ENCODE peak calls at places on chromosomes 6 and 20, in six cellular contexts. M is B cell, O is MCF 10A, S is PC-9, E is BJ, L is retinal pigment epithelial cell. X is an unnamed sample.

GRCh38 chr20:14069796-14070195 is 74.5 kb downstream of the MACROD2 start:
- DNase-seq in L (no peak), O (peak), E (peak), M (no peak), S (no peak), X (no peak)

GRCh38 chr6:39415482-39415881 is 93.0 kb upstream of the KCNK16 start:
- DNase-seq in O (no peak), E (no peak), M (no peak), S (no peak), L (no peak), X (no peak)

GRCh38 chr20:58989196-58989595 is 8.1 kb downstream of the NELFCD start:
- DNase-seq in S (no peak), M (no peak), O (no peak), L (no peak), E (no peak), X (no peak)

GRCh38 chr20:38165966-38166706 is 1.1 kb upstream of the TGM2 start:
- DNase-seq in M (no peak), S (no peak), E (no peak), L (no peak), O (peak), X (no peak)

GRCh38 chr6:49462599-49462926 is 490 bp downstream of the MMUT start:
- DNase-seq in S (no peak), E (no peak), M (no peak), O (no peak), L (no peak), X (no peak)

GRCh38 chr6:30399390-30400058 is 54.6 kb downstream of the RPP21 start:
- DNase-seq in L (no peak), M (no peak), E (no peak), S (no peak), O (peak), X (no peak)

GRCh38 chr6:56552212-56553130 is 90.2 kb downstream of the DST start:
- DNase-seq in M (no peak), S (no peak), E (no peak), O (no peak), L (no peak), X (no peak)

GRCh38 chr20:50516180-50516934 is 6.2 kb downstream of the PTPN1 start:
- DNase-seq in O (no peak), M (peak), E (no peak), S (no peak), L (no peak), X (no peak)

GRCh38 chr6:84967389-84967788 is 203.0 kb upstream of the TBX18 start:
- DNase-seq in E (no peak), O (peak), S (no peak), M (no peak), L (no peak), X (no peak)

DNA sequence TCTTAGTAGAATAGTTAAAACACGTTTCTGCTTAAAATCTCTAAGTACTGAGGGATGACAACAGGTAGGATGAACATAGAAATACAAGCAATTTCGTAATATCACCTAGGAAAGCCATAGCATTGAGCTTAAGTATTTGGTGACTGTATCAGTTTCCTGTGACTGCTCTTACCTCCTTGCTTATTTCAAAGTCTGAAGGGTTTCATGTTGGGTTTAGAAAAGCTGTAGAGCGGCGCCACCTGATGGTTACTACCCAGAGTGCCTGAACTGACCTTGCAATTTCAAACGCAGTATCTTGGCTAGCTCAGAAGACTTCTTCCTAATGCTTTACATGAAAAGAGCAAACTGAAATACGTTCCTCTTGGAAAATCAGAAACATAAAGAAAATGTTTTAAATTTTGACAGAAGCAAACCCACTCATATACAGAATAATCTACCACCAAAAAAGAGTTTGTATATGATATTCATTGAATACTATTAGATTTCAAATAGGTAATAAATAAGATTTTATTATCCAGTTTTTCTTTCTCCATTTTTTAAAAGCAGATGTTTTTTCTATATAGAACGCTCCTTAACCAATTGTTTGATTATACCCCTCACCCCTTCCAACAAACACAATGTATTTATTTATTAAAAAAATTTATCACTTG is 82.3 kb upstream of the RIPOR2 start:
- DNase-seq in S (peak), M (peak), L (no peak), E (no peak), O (peak), X (peak)
- TF ChIP-seq CTCF in S (peak), M (peak), L (peak), E (peak), O (peak), X (peak)

GRCh38 chr6:41262401-41262800 is 24.1 kb downstream of the TREM1 start:
- DNase-seq in M (no peak), E (no peak), O (no peak), S (no peak), L (no peak), X (no peak)
- TF ChIP-seq CTCF in M (no peak), E (no peak), O (no peak), S (no peak), L (no peak), X (no peak)

GRCh38 chr6:103273048-103273447 is 1586.7 kb downstream of the HACE1 start:
- DNase-seq in M (no peak), O (peak), S (no peak), E (no peak), L (peak), X (peak)
- TF ChIP-seq CTCF in M (no peak), O (peak), S (peak), E (no peak), L (peak), X (peak)

GRCh38 chr6:138387577-138388368 is 10.1 kb downstream of the SMIM28 start:
- DNase-seq in S (peak), L (no peak), E (no peak), M (no peak), O (no peak), X (no peak)
- TF ChIP-seq CTCF in S (no peak), L (no peak), E (no peak), M (no peak), O (no peak), X (no peak)

GRCh38 chr6:686528-686927 is 6.4 kb downstream of the EXOC2 start:
- DNase-seq in M (no peak), O (no peak), L (no peak), S (no peak), E (no peak), X (no peak)
- TF ChIP-seq CTCF in M (no peak), O (no peak), L (peak), S (no peak), E (peak), X (peak)

GRCh38 chr6:68042339-68043121 is 592.6 kb upstream of the ADGRB3 start:
- DNase-seq in L (no peak), O (peak), E (no peak), M (no peak), S (no peak), X (no peak)
- TF ChIP-seq CTCF in L (no peak), O (no peak), E (no peak), M (no peak), S (no peak), X (no peak)

GRCh38 chr6:139112561-139112960 is 22.3 kb upstream of the HECA start:
- DNase-seq in O (no peak), E (no peak), L (no peak), S (peak), M (no peak), X (no peak)

GRCh38 chr6:139112146-139112545 is 22.7 kb upstream of the HECA start:
- DNase-seq in M (no peak), O (no peak), L (no peak), S (peak), E (no peak), X (no peak)

GRCh38 chr6:139108378-139108777 is 26.5 kb upstream of the HECA start:
- DNase-seq in S (no peak), L (no peak), E (no peak), O (no peak), M (no peak), X (no peak)

GRCh38 chr6:139107051-139107450 is 27.8 kb upstream of the HECA start:
- DNase-seq in E (no peak), O (no peak), M (no peak), L (no peak), S (no peak), X (no peak)

GRCh38 chr6:139109558-139109957 is 25.3 kb upstream of the HECA start:
- DNase-seq in S (peak), O (peak), L (no peak), E (no peak), M (no peak), X (no peak)
- TF ChIP-seq CTCF in S (no peak), O (no peak), L (peak), E (peak), M (peak), X (peak)

DNA sequence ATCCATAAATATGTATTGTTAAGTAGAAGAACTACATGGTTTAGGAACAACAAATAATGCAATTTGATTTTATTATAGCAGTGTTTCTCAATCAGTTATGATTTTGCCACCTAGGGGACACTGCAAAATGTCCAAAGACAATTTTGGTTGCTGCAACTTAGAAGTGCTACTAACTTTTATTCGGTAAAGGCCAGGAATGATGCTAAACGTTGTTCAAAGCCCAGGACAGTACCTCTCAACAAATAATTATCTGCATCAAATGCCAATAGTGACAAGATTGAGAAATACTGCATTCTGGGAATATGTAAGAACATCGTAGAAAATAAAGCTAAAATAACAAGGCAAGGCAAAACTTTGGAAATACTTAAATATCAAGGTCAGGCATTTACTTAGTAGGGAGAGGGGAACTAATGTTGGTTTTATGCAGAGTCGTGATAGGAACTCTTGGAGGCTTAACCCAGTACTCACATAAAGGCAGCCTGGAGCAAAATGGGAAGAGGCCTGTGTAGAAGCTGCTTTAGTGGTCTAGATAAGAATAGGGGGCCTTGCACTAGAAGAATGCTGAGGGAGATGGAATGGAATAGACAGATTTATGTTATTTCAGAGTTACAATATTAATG is 687.1 kb upstream of the CITED2 start:
- DNase-seq in M (no peak), O (no peak), L (no peak), E (no peak), S (peak), X (no peak)
- TF ChIP-seq CTCF in M (no peak), O (no peak), L (no peak), E (no peak), S (no peak), X (no peak)

DNA sequence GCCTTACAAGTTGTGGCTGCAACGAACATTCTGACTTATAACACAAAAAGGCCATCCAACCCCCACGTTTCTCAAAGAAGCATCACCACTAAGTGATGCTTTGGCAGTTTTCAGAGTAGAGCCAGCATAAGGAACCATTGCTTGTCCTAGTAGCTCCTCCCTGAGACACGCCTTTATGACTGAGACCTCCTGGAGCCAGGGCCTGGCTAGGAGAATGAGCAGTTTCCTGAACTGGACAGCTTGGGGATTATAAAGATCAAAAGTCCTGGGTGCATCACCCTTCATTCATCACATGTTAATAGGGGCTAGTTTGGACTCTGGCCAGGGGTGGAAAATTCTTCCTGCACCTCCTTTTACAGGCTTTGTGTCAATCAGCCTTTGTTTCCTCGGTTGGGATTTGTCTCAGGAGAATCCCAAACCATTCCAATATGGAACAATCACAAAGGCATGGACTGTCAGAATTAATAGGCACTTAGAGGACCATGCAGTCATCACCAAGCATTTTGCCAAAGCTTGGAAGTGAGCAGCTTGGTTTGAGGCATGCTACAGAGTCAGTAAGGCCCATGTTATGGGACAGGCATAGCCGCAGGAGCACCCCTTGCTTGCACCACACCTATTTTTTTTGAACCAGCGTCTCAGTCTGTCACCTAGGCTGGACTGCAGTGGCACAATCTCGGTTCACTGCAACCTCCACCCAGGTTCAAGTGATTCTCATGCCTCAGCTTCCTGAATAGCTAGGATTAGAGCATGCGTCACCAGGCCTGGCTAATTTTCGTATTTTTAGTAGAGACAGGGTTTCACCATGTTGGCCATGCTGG is 64.9 kb upstream of the TGM3 start:
- DNase-seq in M (no peak), O (no peak), L (no peak), S (no peak), E (no peak), X (no peak)
- TF ChIP-seq CTCF in M (no peak), O (no peak), L (no peak), S (no peak), E (no peak), X (no peak)